ENCODE peak calls at places on chromosomes 3 and 15, in six cellular contexts. Y is hippocampal formation; E is stimulated activated CD4-positive, alpha-beta T cell treated with anti-CD3 and anti-CD28 coated beads, Interleukin-2, amount 100 ng/mL, for 24 hours; M is stimulated activated CD8-positive, alpha-beta memory T cell treated with anti-CD3 and anti-CD28 coated beads, Interleukin-4, amount 100 ng/mL, for 1 hour; T is globus pallidus; W is activated CD8-positive, alpha-beta memory T cell treated with anti-CD3 and anti-CD28 coated beads for 24 hours. G is an unnamed sample.

GRCh38 chr15:73927003-73927475 is 777 bp downstream of the LOXL1 start:
- DNase-seq in Y (no peak), E (peak; percentile 42), M (no peak), T (no peak), W (no peak), G (no peak)

GRCh38 chr3:190092250-190092649 is 28.4 kb downstream of the P3H2 start:
- DNase-seq in Y (no peak), E (no peak), M (no peak), T (no peak), W (no peak), G (no peak)

GRCh38 chr15:64740361-64741170 is 34.8 kb downstream of the RBPMS2 start:
- DNase-seq in Y (no peak), E (no peak), M (no peak), T (no peak), W (no peak), G (no peak)

GRCh38 chr3:53821631-53822068 is 24.6 kb downstream of the CHDH start:
- DNase-seq in Y (no peak), E (no peak), M (no peak), T (no peak), W (no peak), G (no peak)

GRCh38 chr3:87317779-87318178 is 41.4 kb upstream of the POU1F1 start:
- DNase-seq in Y (no peak), E (no peak), M (no peak), T (no peak), W (no peak), G (no peak)

GRCh38 chr15:57019496-57020160 is 101.2 kb downstream of the TCF12 start:
- DNase-seq in Y (no peak), E (no peak), M (no peak), T (no peak), W (no peak), G (no peak)

GRCh38 chr15:74505837-74506514 is 35.0 kb upstream of the ARID3B start:
- DNase-seq in Y (no peak), E (no peak), M (no peak), T (no peak), W (no peak), G (no peak)

GRCh38 chr3:123765475-123766166 is 118.5 kb downstream of the MYLK start:
- DNase-seq in Y (no peak), E (no peak), M (no peak), T (no peak), W (no peak), G (no peak)